ENCODE peak calls at places on chromosome 5, in seven cellular contexts. J, N, E, X, P, Y and G are unnamed samples.

GRCh38 chr5:134177197-134178171 is 734 bp upstream of the SKP1 start:
- DNase-seq in J (peak), N (no peak), E (peak), X (peak), P (peak), Y (peak), G (no peak)

GRCh38 chr5:151675225-151675955 is 11.3 kb downstream of the SPARC start:
- DNase-seq in J (no peak), N (no peak), E (no peak), X (no peak), P (peak), Y (no peak), G (no peak)

GRCh38 chr5:177470759-177471536 is 2.5 kb downstream of the DBN1 start:
- DNase-seq in J (no peak), N (no peak), E (peak), X (peak), P (no peak), Y (no peak), G (no peak)

GRCh38 chr5:141951341-141951781 is 6.6 kb downstream of the PCDH12 start:
- DNase-seq in J (no peak), N (peak), E (no peak), X (peak), P (no peak), Y (no peak), G (no peak)

GRCh38 chr5:149855371-149855770 is 89.2 kb downstream of the PDE6A start:
- DNase-seq in J (no peak), N (no peak), E (no peak), X (no peak), P (no peak), Y (no peak), G (no peak)

GRCh38 chr5:157172408-157172807 is 6.3 kb upstream of the GARIN3 start:
- DNase-seq in J (no peak), N (no peak), E (no peak), X (no peak), P (no peak), Y (no peak), G (no peak)

GRCh38 chr5:172901788-172902496 is 57.3 kb upstream of the RPL26L1 start:
- DNase-seq in J (no peak), N (no peak), E (peak), X (peak), P (peak), Y (no peak), G (no peak)

GRCh38 chr5:150294551-150295071 is 5.0 kb upstream of the CAMK2A start:
- DNase-seq in J (no peak), N (no peak), E (no peak), X (no peak), P (no peak), Y (peak), G (no peak)

GRCh38 chr5:166957763-166958162 is 1333.7 kb upstream of the WWC1 start:
- DNase-seq in J (no peak), N (no peak), E (no peak), X (no peak), P (no peak), Y (no peak), G (no peak)

GRCh38 chr5:166251786-166252185 is 2039.7 kb upstream of the WWC1 start:
- DNase-seq in J (no peak), N (no peak), E (no peak), X (peak), P (no peak), Y (no peak), G (no peak)

GRCh38 chr5:64773533-64773932 is 4.8 kb downstream of the CWC27 start:
- DNase-seq in J (no peak), N (no peak), E (no peak), X (no peak), P (no peak), Y (no peak), G (no peak)

GRCh38 chr5:149161026-149161687 is 19.9 kb downstream of the ABLIM3 start:
- DNase-seq in J (no peak), N (no peak), E (no peak), X (no peak), P (no peak), Y (no peak), G (no peak)

GRCh38 chr5:141908796-141909195 is 14.9 kb upstream of the DELE1 start:
- DNase-seq in J (no peak), N (no peak), E (peak), X (peak), P (no peak), Y (no peak), G (no peak)

GRCh38 chr5:135944564-135944963 is 10.2 kb downstream of the LECT2 start:
- DNase-seq in J (no peak), N (no peak), E (no peak), X (no peak), P (no peak), Y (no peak), G (no peak)

GRCh38 chr5:132136906-132137305 is 63.3 kb downstream of the CSF2 start:
- DNase-seq in J (no peak), N (no peak), E (peak), X (peak), P (peak), Y (no peak), G (no peak)

GRCh38 chr5:136629125-136629790 is 263.9 kb upstream of the TRPC7 start:
- DNase-seq in J (no peak), N (peak), E (no peak), X (no peak), P (no peak), Y (no peak), G (no peak)

GRCh38 chr5:39209924-39210323 is 9.4 kb downstream of the FYB1 start:
- DNase-seq in J (no peak), N (no peak), E (no peak), X (no peak), P (no peak), Y (no peak), G (no peak)

GRCh38 chr5:159402871-159403270 is 72.6 kb upstream of the IL12B start:
- DNase-seq in J (no peak), N (no peak), E (no peak), X (no peak), P (no peak), Y (no peak), G (no peak)

GRCh38 chr5:11251242-11251641 is 490.2 kb upstream of the DAP start:
- DNase-seq in J (no peak), N (no peak), E (no peak), X (peak), P (peak), Y (no peak), G (no peak)

GRCh38 chr5:11252523-11252922 is 491.5 kb upstream of the DAP start:
- DNase-seq in J (no peak), N (no peak), E (no peak), X (no peak), P (no peak), Y (no peak), G (no peak)

GRCh38 chr5:11248958-11249357 is 487.9 kb upstream of the DAP start:
- DNase-seq in J (no peak), N (no peak), E (no peak), X (no peak), P (no peak), Y (no peak), G (no peak)

GRCh38 chr5:11247224-11247623 is 486.2 kb upstream of the DAP start:
- DNase-seq in J (no peak), N (no peak), E (no peak), X (no peak), P (no peak), Y (no peak), G (no peak)
- TF ChIP-seq CTCF in J (no peak), N (peak), E (no peak), X (peak), P (no peak), Y (no peak), G (no peak)

GRCh38 chr5:32057157-32058096 is 116.7 kb downstream of the GOLPH3 start:
- DNase-seq in J (no peak), N (no peak), E (no peak), X (peak), P (peak), Y (no peak), G (no peak)
- TF ChIP-seq CTCF in J (peak), N (no peak), E (no peak), X (peak), P (peak), Y (no peak), G (peak)

GRCh38 chr5:1540166-1540565 is 16.4 kb upstream of the LPCAT1 start:
- DNase-seq in J (no peak), N (peak), E (no peak), X (no peak), P (no peak), Y (peak), G (no peak)
- TF ChIP-seq CTCF in J (no peak), N (peak), E (no peak), X (no peak), P (no peak), Y (no peak), G (no peak)

GRCh38 chr5:124746252-124746915 is at the start of gene ZNF608:
- DNase-seq in J (no peak), N (peak), E (peak), X (peak), P (no peak), Y (no peak), G (no peak)
- TF ChIP-seq CTCF in J (no peak), N (no peak), E (no peak), X (no peak), P (no peak), Y (no peak), G (peak)

GRCh38 chr5:93294996-93295395 is 286.0 kb downstream of the NR2F1-AS1 start:
- DNase-seq in J (no peak), N (no peak), E (no peak), X (no peak), P (no peak), Y (no peak), G (no peak)

GRCh38 chr5:93294184-93294583 is 286.8 kb downstream of the NR2F1-AS1 start:
- DNase-seq in J (no peak), N (no peak), E (no peak), X (peak), P (peak), Y (no peak), G (no peak)

GRCh38 chr5:93285461-93285860 is 295.6 kb downstream of the NR2F1-AS1 start:
- DNase-seq in J (no peak), N (no peak), E (no peak), X (peak), P (no peak), Y (no peak), G (no peak)

GRCh38 chr5:93289915-93290314 is 291.1 kb downstream of the NR2F1-AS1 start:
- DNase-seq in J (no peak), N (no peak), E (no peak), X (no peak), P (no peak), Y (no peak), G (no peak)
- TF ChIP-seq CTCF in J (no peak), N (no peak), E (no peak), X (no peak), P (no peak), Y (no peak), G (no peak)

DNA sequence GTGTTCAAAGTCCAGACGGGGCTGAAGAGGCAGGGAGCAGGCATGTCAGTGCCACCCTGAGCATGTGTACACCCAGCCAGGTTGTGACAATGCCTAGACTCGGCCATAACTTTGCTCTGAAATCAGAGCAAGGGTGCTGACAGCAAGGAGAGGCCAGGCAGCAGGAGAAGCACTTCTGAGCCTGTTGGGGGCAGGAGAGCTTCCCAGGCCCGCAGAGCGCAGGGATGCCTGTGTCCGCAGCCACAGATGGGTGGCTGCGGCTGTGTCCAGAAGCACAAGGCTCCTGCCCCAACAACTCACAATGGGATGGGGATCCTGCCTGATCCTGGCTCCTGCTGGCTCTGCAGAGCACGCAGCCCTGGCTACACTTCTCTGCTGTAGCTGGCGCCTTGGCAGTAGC is 373.9 kb downstream of the CHSY3 start:
- DNase-seq in J (no peak), N (no peak), E (no peak), X (no peak), P (no peak), Y (no peak), G (no peak)
- TF ChIP-seq CTCF in J (no peak), N (no peak), E (no peak), X (no peak), P (no peak), Y (no peak), G (no peak)